ENCODE peak calls at places on chromosomes 11 and 22, in ten cellular contexts. One of them, this sample, is unnamed.

GRCh38 chr11:67308031-67308866 is 4.9 kb downstream of the SSH3 start:
- DNase-seq in NCI-H774: no peak
- DNase-seq in M059J: no peak
- DNase-seq in GM20000: no peak
- DNase-seq in NCI-H2227 treated with DMSO at 0.1 percent for 48 hours: no peak
- DNase-seq in iPS-NIHi11: no peak
- DNase-seq in effector CD4-positive, alpha-beta T cell: no peak
- DNase-seq in GM23338: no peak
- DNase-seq in T-cell: no peak
- DNase-seq in endothelial cell: peak
- DNase-seq in this sample: no peak

GRCh38 chr11:134038897-134039470 is 29.9 kb upstream of the JAM3 start:
- DNase-seq in NCI-H774: no peak
- DNase-seq in M059J: no peak
- DNase-seq in GM20000: no peak
- DNase-seq in NCI-H2227 treated with DMSO at 0.1 percent for 48 hours: no peak
- DNase-seq in iPS-NIHi11: no peak
- DNase-seq in effector CD4-positive, alpha-beta T cell: no peak
- DNase-seq in GM23338: no peak
- DNase-seq in T-cell: no peak
- DNase-seq in endothelial cell: no peak
- DNase-seq in this sample: no peak

GRCh38 chr22:31082606-31083376 is 1.7 kb downstream of the SMTN start:
- DNase-seq in NCI-H774: no peak
- DNase-seq in M059J: no peak
- DNase-seq in GM20000: no peak
- DNase-seq in NCI-H2227 treated with DMSO at 0.1 percent for 48 hours: no peak
- DNase-seq in iPS-NIHi11: peak
- DNase-seq in effector CD4-positive, alpha-beta T cell: peak
- DNase-seq in GM23338: peak
- DNase-seq in T-cell: peak
- DNase-seq in endothelial cell: peak
- DNase-seq in this sample: peak

GRCh38 chr11:11966354-11966741 is 42.1 kb downstream of the DKK3 start:
- DNase-seq in NCI-H774: no peak
- DNase-seq in M059J: no peak
- DNase-seq in GM20000: no peak
- DNase-seq in NCI-H2227 treated with DMSO at 0.1 percent for 48 hours: no peak
- DNase-seq in iPS-NIHi11: no peak
- DNase-seq in effector CD4-positive, alpha-beta T cell: no peak
- DNase-seq in GM23338: no peak
- DNase-seq in T-cell: no peak
- DNase-seq in endothelial cell: no peak
- DNase-seq in this sample: no peak

GRCh38 chr22:36464715-36465231 is 16.7 kb downstream of the TXN2 start:
- DNase-seq in NCI-H774: no peak
- DNase-seq in M059J: no peak
- DNase-seq in GM20000: no peak
- DNase-seq in NCI-H2227 treated with DMSO at 0.1 percent for 48 hours: no peak
- DNase-seq in iPS-NIHi11: no peak
- DNase-seq in effector CD4-positive, alpha-beta T cell: no peak
- DNase-seq in GM23338: no peak
- DNase-seq in T-cell: no peak
- DNase-seq in endothelial cell: no peak
- DNase-seq in this sample: no peak

GRCh38 chr11:118911113-118911879 is 14.4 kb downstream of the BCL9L start:
- DNase-seq in NCI-H774: no peak
- DNase-seq in M059J: peak
- DNase-seq in GM20000: no peak
- DNase-seq in NCI-H2227 treated with DMSO at 0.1 percent for 48 hours: no peak
- DNase-seq in iPS-NIHi11: no peak
- DNase-seq in effector CD4-positive, alpha-beta T cell: no peak
- DNase-seq in GM23338: peak
- DNase-seq in T-cell: no peak
- DNase-seq in endothelial cell: no peak
- DNase-seq in this sample: no peak

GRCh38 chr11:72522186-72522585 is 87.9 kb upstream of the CLPB start:
- DNase-seq in NCI-H774: no peak
- DNase-seq in M059J: no peak
- DNase-seq in GM20000: no peak
- DNase-seq in NCI-H2227 treated with DMSO at 0.1 percent for 48 hours: no peak
- DNase-seq in iPS-NIHi11: no peak
- DNase-seq in effector CD4-positive, alpha-beta T cell: no peak
- DNase-seq in GM23338: no peak
- DNase-seq in T-cell: no peak
- DNase-seq in endothelial cell: no peak
- DNase-seq in this sample: no peak

GRCh38 chr11:77508031-77508430 is 34.1 kb upstream of the PAK1 start:
- DNase-seq in NCI-H774: no peak
- DNase-seq in M059J: no peak
- DNase-seq in GM20000: no peak
- DNase-seq in NCI-H2227 treated with DMSO at 0.1 percent for 48 hours: no peak
- DNase-seq in iPS-NIHi11: no peak
- DNase-seq in effector CD4-positive, alpha-beta T cell: no peak
- DNase-seq in GM23338: no peak
- DNase-seq in T-cell: no peak
- DNase-seq in endothelial cell: no peak
- DNase-seq in this sample: no peak

GRCh38 chr22:37680191-37680851 is 4.9 kb downstream of the LGALS1 start:
- DNase-seq in NCI-H774: no peak
- DNase-seq in M059J: peak
- DNase-seq in GM20000: no peak
- DNase-seq in NCI-H2227 treated with DMSO at 0.1 percent for 48 hours: no peak
- DNase-seq in iPS-NIHi11: no peak
- DNase-seq in effector CD4-positive, alpha-beta T cell: no peak
- DNase-seq in GM23338: no peak
- DNase-seq in T-cell: no peak
- DNase-seq in endothelial cell: no peak
- DNase-seq in this sample: no peak

This sample was measured in WTC11.